ENCODE peak calls at places on chromosome 17, in eight cellular contexts. One of them, this sample, is unnamed.

GRCh38 chr17:19937522-19937921 is 40.1 kb downstream of the AKAP10 start:
- DNase-seq in foreskin fibroblast: no peak
- DNase-seq in activated naive CD4-positive, alpha-beta T cell: no peak
- DNase-seq in EH: peak; percentile 43
- DNase-seq in stimulated activated CD8-positive, alpha-beta memory T cell treated with anti-CD3 and anti-CD28 coated beads, Interleukin-15, amount 100 ng/mL, for 24 hours: no peak
- DNase-seq in hepatic stellate cell: no peak
- DNase-seq in activated naive CD8-positive, alpha-beta T cell treated with anti-CD3 and anti-CD28 coated beads, Interleukin-2, amount 10 ng/mL, durations not matched to agents 7 days and 5 days: no peak
- DNase-seq in RWPE2: no peak
- DNase-seq in this sample: no peak

GRCh38 chr17:3918372-3919122 is 2.3 kb upstream of the P2RX1 start:
- DNase-seq in hepatic stellate cell: no peak
- DNase-seq in EH: no peak
- DNase-seq in foreskin fibroblast: no peak
- DNase-seq in RWPE2: no peak
- DNase-seq in activated naive CD4-positive, alpha-beta T cell: no peak
- DNase-seq in activated naive CD8-positive, alpha-beta T cell treated with anti-CD3 and anti-CD28 coated beads, Interleukin-2, amount 10 ng/mL, durations not matched to agents 7 days and 5 days: no peak
- DNase-seq in stimulated activated CD8-positive, alpha-beta memory T cell treated with anti-CD3 and anti-CD28 coated beads, Interleukin-15, amount 100 ng/mL, for 24 hours: no peak
- DNase-seq in this sample: no peak

GRCh38 chr17:48055531-48056245 is 7.5 kb downstream of the NFE2L1 start:
- DNase-seq in RWPE2: no peak
- DNase-seq in foreskin fibroblast: no peak
- DNase-seq in hepatic stellate cell: no peak
- DNase-seq in activated naive CD8-positive, alpha-beta T cell treated with anti-CD3 and anti-CD28 coated beads, Interleukin-2, amount 10 ng/mL, durations not matched to agents 7 days and 5 days: no peak
- DNase-seq in stimulated activated CD8-positive, alpha-beta memory T cell treated with anti-CD3 and anti-CD28 coated beads, Interleukin-15, amount 100 ng/mL, for 24 hours: no peak
- DNase-seq in EH: peak; percentile 91
- DNase-seq in activated naive CD4-positive, alpha-beta T cell: no peak
- DNase-seq in this sample: no peak

GRCh38 chr17:57566724-57567123 is 178.4 kb downstream of the CCDC182 start:
- DNase-seq in EH: no peak
- DNase-seq in activated naive CD4-positive, alpha-beta T cell: no peak
- DNase-seq in stimulated activated CD8-positive, alpha-beta memory T cell treated with anti-CD3 and anti-CD28 coated beads, Interleukin-15, amount 100 ng/mL, for 24 hours: no peak
- DNase-seq in activated naive CD8-positive, alpha-beta T cell treated with anti-CD3 and anti-CD28 coated beads, Interleukin-2, amount 10 ng/mL, durations not matched to agents 7 days and 5 days: no peak
- DNase-seq in RWPE2: no peak
- DNase-seq in foreskin fibroblast: no peak
- DNase-seq in hepatic stellate cell: no peak
- DNase-seq in this sample: no peak

GRCh38 chr17:35554668-35555067 is 6.0 kb downstream of the SLFN14 start:
- DNase-seq in foreskin fibroblast: no peak
- DNase-seq in RWPE2: no peak
- DNase-seq in EH: no peak
- DNase-seq in activated naive CD8-positive, alpha-beta T cell treated with anti-CD3 and anti-CD28 coated beads, Interleukin-2, amount 10 ng/mL, durations not matched to agents 7 days and 5 days: no peak
- DNase-seq in activated naive CD4-positive, alpha-beta T cell: no peak
- DNase-seq in hepatic stellate cell: no peak
- DNase-seq in stimulated activated CD8-positive, alpha-beta memory T cell treated with anti-CD3 and anti-CD28 coated beads, Interleukin-15, amount 100 ng/mL, for 24 hours: no peak
- DNase-seq in this sample: no peak

GRCh38 chr17:13435230-13435629 is 166.5 kb downstream of the HS3ST3A1 start:
- DNase-seq in stimulated activated CD8-positive, alpha-beta memory T cell treated with anti-CD3 and anti-CD28 coated beads, Interleukin-15, amount 100 ng/mL, for 24 hours: no peak
- DNase-seq in hepatic stellate cell: no peak
- DNase-seq in activated naive CD4-positive, alpha-beta T cell: no peak
- DNase-seq in foreskin fibroblast: no peak
- DNase-seq in activated naive CD8-positive, alpha-beta T cell treated with anti-CD3 and anti-CD28 coated beads, Interleukin-2, amount 10 ng/mL, durations not matched to agents 7 days and 5 days: no peak
- DNase-seq in RWPE2: no peak
- DNase-seq in EH: no peak
- DNase-seq in this sample: no peak

GRCh38 chr17:80104321-80104955 is 3.1 kb downstream of the GAA start:
- DNase-seq in hepatic stellate cell: no peak
- DNase-seq in RWPE2: peak; percentile 65
- DNase-seq in activated naive CD4-positive, alpha-beta T cell: no peak
- DNase-seq in EH: peak; percentile 27
- DNase-seq in foreskin fibroblast: no peak
- DNase-seq in activated naive CD8-positive, alpha-beta T cell treated with anti-CD3 and anti-CD28 coated beads, Interleukin-2, amount 10 ng/mL, durations not matched to agents 7 days and 5 days: no peak
- DNase-seq in stimulated activated CD8-positive, alpha-beta memory T cell treated with anti-CD3 and anti-CD28 coated beads, Interleukin-15, amount 100 ng/mL, for 24 hours: no peak
- DNase-seq in this sample: no peak

GRCh38 chr17:79799174-79799537 is 2.3 kb upstream of the CBX8 start:
- DNase-seq in RWPE2: no peak
- DNase-seq in EH: no peak
- DNase-seq in activated naive CD4-positive, alpha-beta T cell: no peak
- DNase-seq in hepatic stellate cell: no peak
- DNase-seq in stimulated activated CD8-positive, alpha-beta memory T cell treated with anti-CD3 and anti-CD28 coated beads, Interleukin-15, amount 100 ng/mL, for 24 hours: no peak
- DNase-seq in activated naive CD8-positive, alpha-beta T cell treated with anti-CD3 and anti-CD28 coated beads, Interleukin-2, amount 10 ng/mL, durations not matched to agents 7 days and 5 days: no peak
- DNase-seq in foreskin fibroblast: no peak
- DNase-seq in this sample: no peak

GRCh38 chr17:74923538-74924249 is 379 bp upstream of the OTOP2 start:
- DNase-seq in activated naive CD4-positive, alpha-beta T cell: peak; percentile 50
- DNase-seq in stimulated activated CD8-positive, alpha-beta memory T cell treated with anti-CD3 and anti-CD28 coated beads, Interleukin-15, amount 100 ng/mL, for 24 hours: peak; percentile 66
- DNase-seq in activated naive CD8-positive, alpha-beta T cell treated with anti-CD3 and anti-CD28 coated beads, Interleukin-2, amount 10 ng/mL, durations not matched to agents 7 days and 5 days: peak; percentile 87
- DNase-seq in RWPE2: no peak
- DNase-seq in hepatic stellate cell: peak; percentile 80
- DNase-seq in EH: peak; percentile 46
- DNase-seq in foreskin fibroblast: peak; percentile 23
- DNase-seq in this sample: peak; percentile 94

GRCh38 chr17:29581583-29582253 is 7.7 kb downstream of the GIT1 start:
- DNase-seq in activated naive CD8-positive, alpha-beta T cell treated with anti-CD3 and anti-CD28 coated beads, Interleukin-2, amount 10 ng/mL, durations not matched to agents 7 days and 5 days: no peak
- DNase-seq in hepatic stellate cell: no peak
- DNase-seq in stimulated activated CD8-positive, alpha-beta memory T cell treated with anti-CD3 and anti-CD28 coated beads, Interleukin-15, amount 100 ng/mL, for 24 hours: no peak
- DNase-seq in EH: no peak
- DNase-seq in RWPE2: peak; percentile 86
- DNase-seq in activated naive CD4-positive, alpha-beta T cell: no peak
- DNase-seq in foreskin fibroblast: no peak
- DNase-seq in this sample: no peak

GRCh38 chr17:38509008-38509771 is 80.9 kb downstream of the ARHGAP23 start:
- DNase-seq in foreskin fibroblast: peak; percentile 80
- DNase-seq in activated naive CD8-positive, alpha-beta T cell treated with anti-CD3 and anti-CD28 coated beads, Interleukin-2, amount 10 ng/mL, durations not matched to agents 7 days and 5 days: peak; percentile 78
- DNase-seq in EH: peak; percentile 91
- DNase-seq in RWPE2: peak; percentile 88
- DNase-seq in hepatic stellate cell: peak; percentile 96
- DNase-seq in stimulated activated CD8-positive, alpha-beta memory T cell treated with anti-CD3 and anti-CD28 coated beads, Interleukin-15, amount 100 ng/mL, for 24 hours: peak; percentile 36
- DNase-seq in activated naive CD4-positive, alpha-beta T cell: peak; percentile 44
- DNase-seq in this sample: peak; percentile 94

GRCh38 chr17:67506966-67507365 is 129.9 kb downstream of the PITPNC1 start:
- DNase-seq in stimulated activated CD8-positive, alpha-beta memory T cell treated with anti-CD3 and anti-CD28 coated beads, Interleukin-15, amount 100 ng/mL, for 24 hours: no peak
- DNase-seq in RWPE2: no peak
- DNase-seq in hepatic stellate cell: peak; percentile 74
- DNase-seq in activated naive CD4-positive, alpha-beta T cell: no peak
- DNase-seq in foreskin fibroblast: peak; percentile 84
- DNase-seq in EH: peak; percentile 65
- DNase-seq in activated naive CD8-positive, alpha-beta T cell treated with anti-CD3 and anti-CD28 coated beads, Interleukin-2, amount 10 ng/mL, durations not matched to agents 7 days and 5 days: no peak
- DNase-seq in this sample: no peak

GRCh38 chr17:49514374-49514738 is 19.3 kb downstream of the NGFR start:
- DNase-seq in RWPE2: no peak
- DNase-seq in hepatic stellate cell: peak; percentile 67
- DNase-seq in activated naive CD4-positive, alpha-beta T cell: no peak
- DNase-seq in activated naive CD8-positive, alpha-beta T cell treated with anti-CD3 and anti-CD28 coated beads, Interleukin-2, amount 10 ng/mL, durations not matched to agents 7 days and 5 days: peak; percentile 12
- DNase-seq in EH: peak; percentile 21
- DNase-seq in stimulated activated CD8-positive, alpha-beta memory T cell treated with anti-CD3 and anti-CD28 coated beads, Interleukin-15, amount 100 ng/mL, for 24 hours: no peak
- DNase-seq in foreskin fibroblast: no peak
- DNase-seq in this sample: no peak

GRCh38 chr17:73420897-73421296 is 109.1 kb upstream of the CDC42EP4 start:
- DNase-seq in activated naive CD4-positive, alpha-beta T cell: no peak
- DNase-seq in activated naive CD8-positive, alpha-beta T cell treated with anti-CD3 and anti-CD28 coated beads, Interleukin-2, amount 10 ng/mL, durations not matched to agents 7 days and 5 days: no peak
- DNase-seq in RWPE2: no peak
- DNase-seq in foreskin fibroblast: no peak
- DNase-seq in stimulated activated CD8-positive, alpha-beta memory T cell treated with anti-CD3 and anti-CD28 coated beads, Interleukin-15, amount 100 ng/mL, for 24 hours: no peak
- DNase-seq in hepatic stellate cell: peak; percentile 36
- DNase-seq in EH: peak; percentile 6
- DNase-seq in this sample: no peak

GRCh38 chr17:75130632-75131277 is 787 bp downstream of the NT5C start:
- DNase-seq in activated naive CD8-positive, alpha-beta T cell treated with anti-CD3 and anti-CD28 coated beads, Interleukin-2, amount 10 ng/mL, durations not matched to agents 7 days and 5 days: no peak
- DNase-seq in activated naive CD4-positive, alpha-beta T cell: no peak
- DNase-seq in EH: peak; percentile 68
- DNase-seq in hepatic stellate cell: peak; percentile 75
- DNase-seq in RWPE2: no peak
- DNase-seq in stimulated activated CD8-positive, alpha-beta memory T cell treated with anti-CD3 and anti-CD28 coated beads, Interleukin-15, amount 100 ng/mL, for 24 hours: no peak
- DNase-seq in foreskin fibroblast: peak; percentile 42
- DNase-seq in this sample: peak; percentile 57

GRCh38 chr17:65062168-65062915 is 5.8 kb upstream of the GNA13 start:
- DNase-seq in EH: peak; percentile 18
- DNase-seq in hepatic stellate cell: no peak
- DNase-seq in RWPE2: no peak
- DNase-seq in activated naive CD4-positive, alpha-beta T cell: no peak
- DNase-seq in foreskin fibroblast: no peak
- DNase-seq in activated naive CD8-positive, alpha-beta T cell treated with anti-CD3 and anti-CD28 coated beads, Interleukin-2, amount 10 ng/mL, durations not matched to agents 7 days and 5 days: no peak
- DNase-seq in stimulated activated CD8-positive, alpha-beta memory T cell treated with anti-CD3 and anti-CD28 coated beads, Interleukin-15, amount 100 ng/mL, for 24 hours: no peak
- DNase-seq in this sample: no peak

GRCh38 chr17:80395402-80396151 is 19.4 kb upstream of the ENDOV start:
- DNase-seq in activated naive CD4-positive, alpha-beta T cell: no peak
- DNase-seq in foreskin fibroblast: no peak
- DNase-seq in RWPE2: peak; percentile 53
- DNase-seq in activated naive CD8-positive, alpha-beta T cell treated with anti-CD3 and anti-CD28 coated beads, Interleukin-2, amount 10 ng/mL, durations not matched to agents 7 days and 5 days: no peak
- DNase-seq in EH: no peak
- DNase-seq in hepatic stellate cell: no peak
- DNase-seq in stimulated activated CD8-positive, alpha-beta memory T cell treated with anti-CD3 and anti-CD28 coated beads, Interleukin-15, amount 100 ng/mL, for 24 hours: no peak
- DNase-seq in this sample: no peak

GRCh38 chr17:79965806-79966205 is 69.9 kb downstream of the TBC1D16 start:
- DNase-seq in hepatic stellate cell: no peak
- DNase-seq in stimulated activated CD8-positive, alpha-beta memory T cell treated with anti-CD3 and anti-CD28 coated beads, Interleukin-15, amount 100 ng/mL, for 24 hours: no peak
- DNase-seq in foreskin fibroblast: no peak
- DNase-seq in activated naive CD4-positive, alpha-beta T cell: no peak
- DNase-seq in RWPE2: peak; percentile 23
- DNase-seq in EH: no peak
- DNase-seq in activated naive CD8-positive, alpha-beta T cell treated with anti-CD3 and anti-CD28 coated beads, Interleukin-2, amount 10 ng/mL, durations not matched to agents 7 days and 5 days: no peak
- DNase-seq in this sample: no peak

GRCh38 chr17:27327871-27328270 is 34.0 kb downstream of the WSB1 start:
- DNase-seq in RWPE2: no peak
- DNase-seq in activated naive CD8-positive, alpha-beta T cell treated with anti-CD3 and anti-CD28 coated beads, Interleukin-2, amount 10 ng/mL, durations not matched to agents 7 days and 5 days: no peak
- DNase-seq in hepatic stellate cell: no peak
- DNase-seq in stimulated activated CD8-positive, alpha-beta memory T cell treated with anti-CD3 and anti-CD28 coated beads, Interleukin-15, amount 100 ng/mL, for 24 hours: no peak
- DNase-seq in EH: no peak
- DNase-seq in foreskin fibroblast: no peak
- DNase-seq in activated naive CD4-positive, alpha-beta T cell: no peak
- DNase-seq in this sample: no peak

GRCh38 chr17:37483311-37484039 is 6.2 kb upstream of the DUSP14 start:
- DNase-seq in hepatic stellate cell: peak; percentile 85
- DNase-seq in stimulated activated CD8-positive, alpha-beta memory T cell treated with anti-CD3 and anti-CD28 coated beads, Interleukin-15, amount 100 ng/mL, for 24 hours: no peak
- DNase-seq in activated naive CD4-positive, alpha-beta T cell: no peak
- DNase-seq in foreskin fibroblast: peak; percentile 85
- DNase-seq in RWPE2: no peak
- DNase-seq in EH: peak; percentile 95
- DNase-seq in activated naive CD8-positive, alpha-beta T cell treated with anti-CD3 and anti-CD28 coated beads, Interleukin-2, amount 10 ng/mL, durations not matched to agents 7 days and 5 days: no peak
- DNase-seq in this sample: no peak

GRCh38 chr17:50423553-50424159 is 2.4 kb upstream of the ACSF2 start:
- DNase-seq in activated naive CD8-positive, alpha-beta T cell treated with anti-CD3 and anti-CD28 coated beads, Interleukin-2, amount 10 ng/mL, durations not matched to agents 7 days and 5 days: no peak
- DNase-seq in RWPE2: peak; percentile 95
- DNase-seq in foreskin fibroblast: peak; percentile 61
- DNase-seq in hepatic stellate cell: peak; percentile 84
- DNase-seq in stimulated activated CD8-positive, alpha-beta memory T cell treated with anti-CD3 and anti-CD28 coated beads, Interleukin-15, amount 100 ng/mL, for 24 hours: no peak
- DNase-seq in activated naive CD4-positive, alpha-beta T cell: no peak
- DNase-seq in EH: peak; percentile 99
- DNase-seq in this sample: no peak

GRCh38 chr17:17350491-17351355 is 47.5 kb downstream of the NT5M start:
- DNase-seq in foreskin fibroblast: peak; percentile 35
- DNase-seq in stimulated activated CD8-positive, alpha-beta memory T cell treated with anti-CD3 and anti-CD28 coated beads, Interleukin-15, amount 100 ng/mL, for 24 hours: no peak
- DNase-seq in activated naive CD4-positive, alpha-beta T cell: no peak
- DNase-seq in EH: peak; percentile 45
- DNase-seq in RWPE2: no peak
- DNase-seq in activated naive CD8-positive, alpha-beta T cell treated with anti-CD3 and anti-CD28 coated beads, Interleukin-2, amount 10 ng/mL, durations not matched to agents 7 days and 5 days: peak; percentile 23
- DNase-seq in hepatic stellate cell: peak; percentile 90
- DNase-seq in this sample: no peak

GRCh38 chr17:67421869-67422273 is 44.8 kb downstream of the PITPNC1 start:
- DNase-seq in stimulated activated CD8-positive, alpha-beta memory T cell treated with anti-CD3 and anti-CD28 coated beads, Interleukin-15, amount 100 ng/mL, for 24 hours: no peak
- DNase-seq in hepatic stellate cell: peak; percentile 74
- DNase-seq in RWPE2: peak; percentile 76
- DNase-seq in activated naive CD8-positive, alpha-beta T cell treated with anti-CD3 and anti-CD28 coated beads, Interleukin-2, amount 10 ng/mL, durations not matched to agents 7 days and 5 days: no peak
- DNase-seq in foreskin fibroblast: peak; percentile 97
- DNase-seq in activated naive CD4-positive, alpha-beta T cell: no peak
- DNase-seq in EH: peak; percentile 85
- DNase-seq in this sample: no peak

GRCh38 chr17:83079340-83079747 is at the start of gene METRNL:
- DNase-seq in foreskin fibroblast: peak; percentile 56
- DNase-seq in EH: peak; percentile 74
- DNase-seq in stimulated activated CD8-positive, alpha-beta memory T cell treated with anti-CD3 and anti-CD28 coated beads, Interleukin-15, amount 100 ng/mL, for 24 hours: no peak
- DNase-seq in hepatic stellate cell: peak; percentile 91
- DNase-seq in activated naive CD4-positive, alpha-beta T cell: no peak
- DNase-seq in RWPE2: no peak
- DNase-seq in activated naive CD8-positive, alpha-beta T cell treated with anti-CD3 and anti-CD28 coated beads, Interleukin-2, amount 10 ng/mL, durations not matched to agents 7 days and 5 days: peak; percentile 79
- DNase-seq in this sample: peak; percentile 97

GRCh38 chr17:61002316-61002736 is 324.7 kb downstream of the BCAS3 start:
- DNase-seq in stimulated activated CD8-positive, alpha-beta memory T cell treated with anti-CD3 and anti-CD28 coated beads, Interleukin-15, amount 100 ng/mL, for 24 hours: no peak
- DNase-seq in RWPE2: no peak
- DNase-seq in EH: peak; percentile 66
- DNase-seq in hepatic stellate cell: peak; percentile 8
- DNase-seq in foreskin fibroblast: peak; percentile 52
- DNase-seq in activated naive CD4-positive, alpha-beta T cell: no peak
- DNase-seq in activated naive CD8-positive, alpha-beta T cell treated with anti-CD3 and anti-CD28 coated beads, Interleukin-2, amount 10 ng/mL, durations not matched to agents 7 days and 5 days: no peak
- DNase-seq in this sample: no peak

GRCh38 chr17:42833771-42834422 is 700 bp downstream of the PSME3 start:
- DNase-seq in activated naive CD8-positive, alpha-beta T cell treated with anti-CD3 and anti-CD28 coated beads, Interleukin-2, amount 10 ng/mL, durations not matched to agents 7 days and 5 days: no peak
- DNase-seq in activated naive CD4-positive, alpha-beta T cell: no peak
- DNase-seq in EH: no peak
- DNase-seq in foreskin fibroblast: no peak
- DNase-seq in hepatic stellate cell: no peak
- DNase-seq in RWPE2: no peak
- DNase-seq in stimulated activated CD8-positive, alpha-beta memory T cell treated with anti-CD3 and anti-CD28 coated beads, Interleukin-15, amount 100 ng/mL, for 24 hours: no peak
- DNase-seq in this sample: no peak

GRCh38 chr17:76888661-76889060 is 20.5 kb downstream of the MGAT5B start:
- DNase-seq in hepatic stellate cell: no peak
- DNase-seq in RWPE2: no peak
- DNase-seq in activated naive CD4-positive, alpha-beta T cell: no peak
- DNase-seq in activated naive CD8-positive, alpha-beta T cell treated with anti-CD3 and anti-CD28 coated beads, Interleukin-2, amount 10 ng/mL, durations not matched to agents 7 days and 5 days: no peak
- DNase-seq in EH: no peak
- DNase-seq in stimulated activated CD8-positive, alpha-beta memory T cell treated with anti-CD3 and anti-CD28 coated beads, Interleukin-15, amount 100 ng/mL, for 24 hours: no peak
- DNase-seq in foreskin fibroblast: no peak
- DNase-seq in this sample: no peak

GRCh38 chr17:4786516-4786915 is 352 bp upstream of the VMO1 start:
- DNase-seq in foreskin fibroblast: no peak
- DNase-seq in hepatic stellate cell: no peak
- DNase-seq in RWPE2: no peak
- DNase-seq in stimulated activated CD8-positive, alpha-beta memory T cell treated with anti-CD3 and anti-CD28 coated beads, Interleukin-15, amount 100 ng/mL, for 24 hours: no peak
- DNase-seq in activated naive CD8-positive, alpha-beta T cell treated with anti-CD3 and anti-CD28 coated beads, Interleukin-2, amount 10 ng/mL, durations not matched to agents 7 days and 5 days: no peak
- DNase-seq in EH: no peak
- DNase-seq in activated naive CD4-positive, alpha-beta T cell: no peak
- DNase-seq in this sample: no peak

GRCh38 chr17:49371178-49371834 is 9.3 kb upstream of the ZNF652 start:
- DNase-seq in hepatic stellate cell: no peak
- DNase-seq in activated naive CD4-positive, alpha-beta T cell: no peak
- DNase-seq in foreskin fibroblast: no peak
- DNase-seq in stimulated activated CD8-positive, alpha-beta memory T cell treated with anti-CD3 and anti-CD28 coated beads, Interleukin-15, amount 100 ng/mL, for 24 hours: no peak
- DNase-seq in activated naive CD8-positive, alpha-beta T cell treated with anti-CD3 and anti-CD28 coated beads, Interleukin-2, amount 10 ng/mL, durations not matched to agents 7 days and 5 days: no peak
- DNase-seq in EH: no peak
- DNase-seq in RWPE2: no peak
- DNase-seq in this sample: no peak

GRCh38 chr17:28327709-28328108 is 7.6 kb downstream of the IFT20 start:
- DNase-seq in activated naive CD4-positive, alpha-beta T cell: no peak
- DNase-seq in foreskin fibroblast: no peak
- DNase-seq in hepatic stellate cell: no peak
- DNase-seq in EH: peak; percentile 24
- DNase-seq in stimulated activated CD8-positive, alpha-beta memory T cell treated with anti-CD3 and anti-CD28 coated beads, Interleukin-15, amount 100 ng/mL, for 24 hours: no peak
- DNase-seq in RWPE2: no peak
- DNase-seq in activated naive CD8-positive, alpha-beta T cell treated with anti-CD3 and anti-CD28 coated beads, Interleukin-2, amount 10 ng/mL, durations not matched to agents 7 days and 5 days: no peak
- DNase-seq in this sample: no peak

GRCh38 chr17:57995076-57995956 is 7.3 kb upstream of the VEZF1 start:
- DNase-seq in hepatic stellate cell: peak; percentile 80
- DNase-seq in foreskin fibroblast: peak; percentile 74
- DNase-seq in stimulated activated CD8-positive, alpha-beta memory T cell treated with anti-CD3 and anti-CD28 coated beads, Interleukin-15, amount 100 ng/mL, for 24 hours: no peak
- DNase-seq in activated naive CD8-positive, alpha-beta T cell treated with anti-CD3 and anti-CD28 coated beads, Interleukin-2, amount 10 ng/mL, durations not matched to agents 7 days and 5 days: no peak
- DNase-seq in RWPE2: no peak
- DNase-seq in EH: peak; percentile 86
- DNase-seq in activated naive CD4-positive, alpha-beta T cell: peak; percentile 10
- DNase-seq in this sample: peak; percentile 25

GRCh38 chr17:40472733-40473452 is 28.5 kb downstream of the TNS4 start:
- DNase-seq in EH: peak; percentile 65
- DNase-seq in activated naive CD8-positive, alpha-beta T cell treated with anti-CD3 and anti-CD28 coated beads, Interleukin-2, amount 10 ng/mL, durations not matched to agents 7 days and 5 days: no peak
- DNase-seq in hepatic stellate cell: no peak
- DNase-seq in stimulated activated CD8-positive, alpha-beta memory T cell treated with anti-CD3 and anti-CD28 coated beads, Interleukin-15, amount 100 ng/mL, for 24 hours: no peak
- DNase-seq in activated naive CD4-positive, alpha-beta T cell: no peak
- DNase-seq in foreskin fibroblast: no peak
- DNase-seq in RWPE2: no peak
- DNase-seq in this sample: no peak

GRCh38 chr17:73474370-73474988 is 162.7 kb upstream of the CDC42EP4 start:
- DNase-seq in activated naive CD8-positive, alpha-beta T cell treated with anti-CD3 and anti-CD28 coated beads, Interleukin-2, amount 10 ng/mL, durations not matched to agents 7 days and 5 days: no peak
- DNase-seq in activated naive CD4-positive, alpha-beta T cell: no peak
- DNase-seq in stimulated activated CD8-positive, alpha-beta memory T cell treated with anti-CD3 and anti-CD28 coated beads, Interleukin-15, amount 100 ng/mL, for 24 hours: no peak
- DNase-seq in foreskin fibroblast: peak; percentile 26
- DNase-seq in hepatic stellate cell: peak; percentile 32
- DNase-seq in EH: peak; percentile 17
- DNase-seq in RWPE2: no peak
- DNase-seq in this sample: no peak

GRCh38 chr17:32341857-32342602 is at the start of gene C17orf75:
- DNase-seq in activated naive CD4-positive, alpha-beta T cell: peak; percentile 70
- DNase-seq in RWPE2: peak; percentile 76
- DNase-seq in hepatic stellate cell: peak; percentile 70
- DNase-seq in EH: peak; percentile 72
- DNase-seq in stimulated activated CD8-positive, alpha-beta memory T cell treated with anti-CD3 and anti-CD28 coated beads, Interleukin-15, amount 100 ng/mL, for 24 hours: peak; percentile 59
- DNase-seq in foreskin fibroblast: peak; percentile 73
- DNase-seq in activated naive CD8-positive, alpha-beta T cell treated with anti-CD3 and anti-CD28 coated beads, Interleukin-2, amount 10 ng/mL, durations not matched to agents 7 days and 5 days: peak; percentile 84
- DNase-seq in this sample: peak; percentile 60